ENCODE peak calls at places on chromosomes 4 and X, in eight cellular contexts. One of them, this sample, is unnamed.

GRCh38 chr4:153375303-153375702 is 30.8 kb downstream of the MND1 start:
- DNase-seq in NCI-H2171 treated with DMSO at 0.1 percent for 48 hours: no peak
- DNase-seq in cardiac muscle cell: no peak
- DNase-seq in posterior vena cava: no peak
- DNase-seq in coronary artery: no peak
- DNase-seq in T47D: no peak
- DNase-seq in NCI-H2081: no peak
- DNase-seq in Calu3: no peak
- DNase-seq in this sample: no peak

GRCh38 chr4:98801259-98801725 is 127.6 kb downstream of the EIF4E start:
- DNase-seq in NCI-H2171 treated with DMSO at 0.1 percent for 48 hours: no peak
- DNase-seq in cardiac muscle cell: no peak
- DNase-seq in posterior vena cava: no peak
- DNase-seq in coronary artery: no peak
- DNase-seq in T47D: no peak
- DNase-seq in NCI-H2081: no peak
- DNase-seq in Calu3: no peak
- DNase-seq in this sample: no peak

GRCh38 chrX:109943740-109944092 is 59.2 kb upstream of the TMEM164 start:
- DNase-seq in NCI-H2171 treated with DMSO at 0.1 percent for 48 hours: no peak
- DNase-seq in cardiac muscle cell: no peak
- DNase-seq in posterior vena cava: no peak
- DNase-seq in coronary artery: no peak
- DNase-seq in T47D: no peak
- DNase-seq in NCI-H2081: no peak
- DNase-seq in Calu3: no peak
- DNase-seq in this sample: no peak

GRCh38 chrX:926991-927390 is 285.5 kb downstream of the CRLF2 start:
- DNase-seq in NCI-H2171 treated with DMSO at 0.1 percent for 48 hours: no peak
- DNase-seq in cardiac muscle cell: no peak
- DNase-seq in posterior vena cava: peak
- DNase-seq in coronary artery: no peak
- DNase-seq in T47D: no peak
- DNase-seq in NCI-H2081: no peak
- DNase-seq in Calu3: no peak
- DNase-seq in this sample: no peak

GRCh38 chrX:17809984-17810383 is 51.1 kb downstream of the RAI2 start:
- DNase-seq in NCI-H2171 treated with DMSO at 0.1 percent for 48 hours: no peak
- DNase-seq in cardiac muscle cell: no peak
- DNase-seq in posterior vena cava: no peak
- DNase-seq in coronary artery: no peak
- DNase-seq in T47D: no peak
- DNase-seq in NCI-H2081: no peak
- DNase-seq in Calu3: no peak
- DNase-seq in this sample: no peak

GRCh38 chrX:40100141-40100536 is 2.4 kb upstream of the BCOR start:
- DNase-seq in NCI-H2171 treated with DMSO at 0.1 percent for 48 hours: no peak
- DNase-seq in cardiac muscle cell: peak
- DNase-seq in posterior vena cava: no peak
- DNase-seq in coronary artery: no peak
- DNase-seq in T47D: no peak
- DNase-seq in NCI-H2081: no peak
- DNase-seq in Calu3: peak
- DNase-seq in this sample: no peak

GRCh38 chrX:44945736-44946135 is 72.7 kb downstream of the KDM6A start:
- DNase-seq in NCI-H2171 treated with DMSO at 0.1 percent for 48 hours: peak
- DNase-seq in cardiac muscle cell: no peak
- DNase-seq in posterior vena cava: no peak
- DNase-seq in coronary artery: no peak
- DNase-seq in T47D: no peak
- DNase-seq in NCI-H2081: no peak
- DNase-seq in Calu3: peak
- DNase-seq in this sample: peak

GRCh38 chr4:64489628-64490027 is 80.4 kb upstream of the TECRL start:
- DNase-seq in NCI-H2171 treated with DMSO at 0.1 percent for 48 hours: no peak
- DNase-seq in cardiac muscle cell: no peak
- DNase-seq in posterior vena cava: no peak
- DNase-seq in coronary artery: no peak
- DNase-seq in T47D: no peak
- DNase-seq in NCI-H2081: no peak
- DNase-seq in Calu3: no peak
- DNase-seq in this sample: no peak

GRCh38 chr4:158782539-158783360 is 13.9 kb downstream of the FNIP2 start:
- DNase-seq in NCI-H2171 treated with DMSO at 0.1 percent for 48 hours: no peak
- DNase-seq in cardiac muscle cell: no peak
- DNase-seq in posterior vena cava: no peak
- DNase-seq in coronary artery: no peak
- DNase-seq in T47D: peak
- DNase-seq in NCI-H2081: peak
- DNase-seq in Calu3: no peak
- DNase-seq in this sample: no peak

GRCh38 chr4:165532976-165533375 is 154.2 kb downstream of the CPE start:
- DNase-seq in NCI-H2171 treated with DMSO at 0.1 percent for 48 hours: no peak
- DNase-seq in cardiac muscle cell: no peak
- DNase-seq in posterior vena cava: no peak
- DNase-seq in coronary artery: no peak
- DNase-seq in T47D: no peak
- DNase-seq in NCI-H2081: peak
- DNase-seq in Calu3: no peak
- DNase-seq in this sample: peak

GRCh38 chr4:172104534-172104933 is 291.3 kb downstream of the GALNTL6 start:
- DNase-seq in NCI-H2171 treated with DMSO at 0.1 percent for 48 hours: no peak
- DNase-seq in cardiac muscle cell: no peak
- DNase-seq in posterior vena cava: no peak
- DNase-seq in coronary artery: no peak
- DNase-seq in T47D: no peak
- DNase-seq in NCI-H2081: no peak
- DNase-seq in Calu3: no peak
- DNase-seq in this sample: no peak

GRCh38 chr4:108168672-108169562 is at the start of gene LEF1:
- DNase-seq in NCI-H2171 treated with DMSO at 0.1 percent for 48 hours: no peak
- DNase-seq in cardiac muscle cell: peak
- DNase-seq in posterior vena cava: no peak
- DNase-seq in coronary artery: no peak
- DNase-seq in T47D: peak
- DNase-seq in NCI-H2081: peak
- DNase-seq in Calu3: no peak
- DNase-seq in this sample: peak

GRCh38 chr4:163755013-163755412 is 260.5 kb downstream of the TMA16 start:
- DNase-seq in NCI-H2171 treated with DMSO at 0.1 percent for 48 hours: no peak
- DNase-seq in cardiac muscle cell: no peak
- DNase-seq in posterior vena cava: no peak
- DNase-seq in coronary artery: no peak
- DNase-seq in T47D: no peak
- DNase-seq in NCI-H2081: peak
- DNase-seq in Calu3: no peak
- DNase-seq in this sample: peak

GRCh38 chrX:128106630-128107029 is 54.4 kb upstream of the ACTRT1 start:
- DNase-seq in NCI-H2171 treated with DMSO at 0.1 percent for 48 hours: peak
- DNase-seq in cardiac muscle cell: no peak
- DNase-seq in posterior vena cava: no peak
- DNase-seq in coronary artery: no peak
- DNase-seq in T47D: no peak
- DNase-seq in NCI-H2081: peak
- DNase-seq in Calu3: no peak
- DNase-seq in this sample: no peak